ENCODE peak calls at places on chromosomes 2 and 18, in five cellular contexts. G is heart right ventricle; D is mucosa of descending colon; R is right cardiac atrium; O is activated CD8-positive, alpha-beta T cell treated with anti-CD3 and anti-CD28 coated beads for 36 hours. U is an unnamed sample.

GRCh38 chr2:206231669-206232286 is 42.7 kb upstream of the ZDBF2 start:
- ATAC-seq in O (no peak), G (no peak), D (no peak), R (no peak), U (no peak)

GRCh38 chr2:168742258-168742932 is 60.0 kb upstream of the NOSTRIN start:
- ATAC-seq in R (peak), O (no peak), G (no peak), D (no peak), U (no peak)

GRCh38 chr2:7594211-7594610 is 677.0 kb downstream of the RNF144A start:
- ATAC-seq in O (no peak), D (no peak), G (no peak), R (no peak), U (no peak)

GRCh38 chr18:61869631-61870030 is 23.2 kb downstream of the RNF152 start:
- ATAC-seq in D (peak), R (no peak), O (no peak), G (no peak), U (no peak)

GRCh38 chr2:30487603-30488002 is 40.6 kb downstream of the LCLAT1 start:
- ATAC-seq in R (no peak), G (peak), O (no peak), D (no peak), U (no peak)

GRCh38 chr2:18536100-18536499 is 24.4 kb downstream of the RDH14 start:
- ATAC-seq in O (no peak), G (no peak), R (no peak), D (no peak), U (peak)

GRCh38 chr2:47050021-47050760 is 104.9 kb downstream of the STPG4 start:
- ATAC-seq in R (no peak), G (no peak), D (no peak), O (no peak), U (no peak)

GRCh38 chr2:126788652-126789051 is 110.0 kb upstream of the TEX51 start:
- ATAC-seq in O (no peak), D (no peak), G (no peak), R (no peak), U (no peak)

GRCh38 chr2:132489150-132489549 is 72.5 kb downstream of the GPR39 start:
- ATAC-seq in O (no peak), G (no peak), D (no peak), R (no peak), U (no peak)

GRCh38 chr18:48799724-48800315 is 150.9 kb downstream of the SMAD7 start:
- ATAC-seq in D (no peak), O (no peak), G (no peak), R (no peak), U (no peak)

GRCh38 chr2:71154798-71155197 is 24.4 kb downstream of the MPHOSPH10 start:
- ATAC-seq in O (peak), D (peak), R (no peak), G (no peak), U (peak)

GRCh38 chr2:54968561-54969218 is 81.6 kb downstream of the RTN4 start:
- ATAC-seq in R (peak), G (no peak), D (no peak), O (no peak), U (no peak)

GRCh38 chr2:134431837-134432437 is 178.1 kb downstream of the MGAT5 start:
- ATAC-seq in G (no peak), D (no peak), O (no peak), R (no peak), U (no peak)

GRCh38 chr18:69328086-69328485 is 72.6 kb upstream of the DOK6 start:
- ATAC-seq in G (no peak), D (no peak), R (no peak), O (no peak), U (no peak)

GRCh38 chr2:151767536-151767935 is 33.3 kb upstream of the NEB start:
- ATAC-seq in D (no peak), O (no peak), R (no peak), G (no peak), U (no peak)

GRCh38 chr2:164523726-164524125 is 97.6 kb downstream of the GRB14 start:
- ATAC-seq in D (no peak), G (no peak), R (no peak), O (no peak), U (no peak)

GRCh38 chr2:219425238-219426067 is 7.3 kb downstream of the DES start:
- ATAC-seq in D (peak), R (no peak), O (no peak), G (peak), U (no peak)

GRCh38 chr2:43114210-43114609 is 112.2 kb downstream of the ZFP36L2 start:
- ATAC-seq in D (peak), O (no peak), R (no peak), G (peak), U (peak)

GRCh38 chr2:136376211-136376610 is 258.3 kb upstream of the CXCR4 start:
- ATAC-seq in G (no peak), R (no peak), D (peak), O (peak), U (no peak)

GRCh38 chr2:105576050-105576439 is 168.7 kb upstream of the NCK2 start:
- ATAC-seq in O (no peak), R (peak), D (no peak), G (peak), U (peak)

GRCh38 chr2:68371581-68371980 is 6.5 kb downstream of the PLEK start:
- ATAC-seq in O (no peak), R (no peak), D (peak), G (no peak), U (no peak)

GRCh38 chr18:11113046-11113548 is 36.3 kb downstream of the PIEZO2 start:
- ATAC-seq in R (no peak), G (no peak), O (no peak), D (no peak), U (no peak)

GRCh38 chr18:46397174-46397573 is 259.8 kb downstream of the LOXHD1 start:
- ATAC-seq in O (no peak), R (no peak), G (no peak), D (no peak), U (no peak)

GRCh38 chr2:200329384-200329783 is 22.9 kb downstream of the SPATS2L start:
- ATAC-seq in G (no peak), R (peak), O (no peak), D (no peak), U (no peak)

GRCh38 chr2:50591021-50591420 is 440.9 kb downstream of the NRXN1 start:
- ATAC-seq in D (no peak), R (no peak), O (no peak), G (no peak), U (no peak)

GRCh38 chr2:172351586-172351985 is 75.8 kb upstream of the ITGA6 start:
- ATAC-seq in R (peak), O (no peak), D (peak), G (peak), U (peak)

GRCh38 chr18:76376225-76376624 is 118.8 kb downstream of the ZNF516 start:
- ATAC-seq in G (no peak), D (no peak), O (no peak), R (no peak), U (no peak)